ENCODE peak calls at places on chromosomes 1 and 21, in five cellular contexts. K is endodermal cell; R is adrenal gland; Z is mammary epithelial cell; I is CD8-positive, alpha-beta memory T cell. E is an unnamed sample.

GRCh38 chr1:16607433-16607851 is 5.9 kb downstream of the NBPF1 start:
- DNase-seq in R (peak; percentile 22), I (no peak), K (peak; percentile 44), Z (no peak), E (no peak)

GRCh38 chr1:226820935-226821718 is 49.3 kb upstream of the PSEN2 start:
- DNase-seq in Z (peak; percentile 75), K (no peak), I (no peak), R (peak; percentile 93), E (no peak)

GRCh38 chr1:96028071-96028470 is 693.5 kb upstream of the PTBP2 start:
- DNase-seq in R (no peak), I (no peak), K (no peak), Z (no peak), E (no peak)

GRCh38 chr1:165915480-165916395 is 88.3 kb downstream of the UCK2 start:
- DNase-seq in Z (no peak), K (no peak), I (no peak), R (no peak), E (no peak)

GRCh38 chr1:84156210-84156621 is 12.1 kb downstream of the PRKACB start:
- DNase-seq in K (no peak), R (no peak), Z (peak; percentile 80), I (no peak), E (no peak)

GRCh38 chr1:183739640-183740385 is 65.1 kb upstream of the RGL1 start:
- DNase-seq in R (peak; percentile 15), I (no peak), Z (no peak), K (no peak), E (no peak)

GRCh38 chr1:67846538-67846937 is 13.3 kb upstream of the GNG12 start:
- DNase-seq in K (no peak), I (no peak), R (no peak), Z (peak; percentile 94), E (no peak)

GRCh38 chr1:46487818-46488218 is 1.8 kb upstream of the DMBX1 start:
- DNase-seq in I (no peak), K (peak; percentile 88), R (no peak), Z (no peak), E (no peak)

GRCh38 chr1:38326135-38326534 is 279.5 kb upstream of the POU3F1 start:
- DNase-seq in I (no peak), K (no peak), R (no peak), Z (no peak), E (no peak)

GRCh38 chr1:191876631-191877030 is 281.6 kb upstream of the RGS18 start:
- DNase-seq in Z (no peak), K (no peak), R (no peak), I (no peak), E (no peak)

GRCh38 chr1:6099297-6099696 is 53.6 kb downstream of the KCNAB2 start:
- DNase-seq in Z (no peak), I (no peak), K (no peak), R (no peak), E (no peak)

GRCh38 chr21:45434645-45435217 is 29.8 kb downstream of the COL18A1 start:
- DNase-seq in Z (no peak), I (no peak), K (no peak), R (no peak), E (no peak)

GRCh38 chr1:28716336-28716735 is 20.4 kb upstream of the YTHDF2 start:
- DNase-seq in K (no peak), R (no peak), I (no peak), Z (no peak), E (no peak)

GRCh38 chr1:168386949-168387586 is 106.4 kb downstream of the TBX19 start:
- DNase-seq in R (peak; percentile 19), I (peak; percentile 68), K (peak; percentile 87), Z (peak; percentile 94), E (peak; percentile 63)

GRCh38 chr1:9652379-9653194 is 1.1 kb downstream of the PIK3CD start:
- DNase-seq in Z (no peak), I (peak; percentile 89), R (no peak), K (no peak), E (no peak)

GRCh38 chr1:10459185-10459584 is 9.4 kb downstream of the CORT start:
- DNase-seq in K (no peak), I (no peak), R (no peak), Z (peak; percentile 78), E (no peak)

GRCh38 chr21:44360174-44360573 is 6.8 kb downstream of the TRPM2 start:
- DNase-seq in I (no peak), K (no peak), R (no peak), Z (no peak), E (no peak)

GRCh38 chr1:236888126-236888525 is 93.0 kb downstream of the MTR start:
- DNase-seq in R (no peak), K (no peak), I (no peak), Z (no peak), E (no peak)

DNA sequence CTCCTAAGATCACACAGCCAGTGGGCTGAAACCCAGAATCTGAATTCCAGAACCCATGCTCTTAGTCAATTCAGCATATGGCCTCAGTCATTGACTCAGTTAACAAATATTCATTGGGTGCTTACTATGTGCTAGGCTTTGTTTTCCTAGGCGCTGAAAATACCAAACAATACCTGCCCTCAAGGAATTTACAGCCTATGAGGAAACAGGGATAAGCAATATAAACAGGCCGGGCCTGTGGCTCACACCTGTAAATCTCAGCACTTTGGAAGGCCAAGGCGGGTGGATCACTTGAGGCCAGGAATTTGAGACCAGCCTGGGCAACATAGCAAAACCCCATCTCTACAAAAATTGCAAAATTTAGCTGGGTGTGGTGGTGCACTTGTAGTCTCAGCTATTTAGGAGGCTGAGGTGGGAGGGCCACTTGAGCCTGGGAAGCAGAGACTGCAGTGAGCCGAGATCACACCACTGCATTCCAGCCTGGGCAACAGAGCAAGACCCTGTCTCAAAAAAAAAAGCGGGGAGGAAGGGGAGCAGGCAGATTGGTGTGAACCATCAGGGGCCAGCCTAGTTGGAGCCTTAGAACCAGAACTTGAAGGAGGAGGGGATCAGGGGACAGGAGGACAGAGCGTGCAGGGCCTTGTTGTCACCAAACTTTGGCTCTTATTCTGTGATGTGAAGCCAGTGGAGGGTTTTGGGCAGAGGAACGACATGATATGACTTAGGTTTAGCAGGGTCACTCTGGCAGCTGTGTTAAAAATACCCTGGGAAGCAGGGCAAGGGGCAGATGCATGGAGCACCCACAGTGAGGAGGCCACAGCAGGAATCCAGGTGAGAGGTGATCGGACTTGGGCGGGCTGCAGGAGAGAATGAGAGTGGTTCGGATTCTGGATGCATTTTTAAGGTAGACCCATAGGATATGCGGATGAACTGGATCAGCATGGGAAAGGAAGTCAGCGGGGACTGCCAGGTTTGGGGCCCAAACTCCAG is 5.8 kb downstream of the TINAGL1 start:
- DNase-seq in R (no peak), K (peak; percentile 40), I (no peak), Z (peak; percentile 87), E (no peak)
- H3K4me3 ChIP-seq in R (no peak overlapping the region), K (no peak overlapping the region), I (no peak overlapping the region), Z (no peak overlapping the region), E (no peak overlapping the region)

GRCh38 chr1:25544243-25544764 is 898 bp downstream of the LDLRAP1 start:
- DNase-seq in R (no peak), I (no peak), K (peak; percentile 64), Z (no peak), E (no peak)

GRCh38 chr1:25541425-25541824 is 2.0 kb upstream of the LDLRAP1 start:
- DNase-seq in R (no peak), I (no peak), Z (no peak), K (no peak), E (no peak)

GRCh38 chr1:25543425-25544242 is at the start of gene LDLRAP1:
- DNase-seq in I (peak; percentile 59), R (peak; percentile 77), Z (peak; percentile 70), K (peak; percentile 91), E (peak; percentile 66)

GRCh38 chr1:25541889-25542658 is 1.3 kb upstream of the LDLRAP1 start:
- DNase-seq in Z (no peak), R (no peak), K (no peak), I (no peak), E (no peak)

DNA sequence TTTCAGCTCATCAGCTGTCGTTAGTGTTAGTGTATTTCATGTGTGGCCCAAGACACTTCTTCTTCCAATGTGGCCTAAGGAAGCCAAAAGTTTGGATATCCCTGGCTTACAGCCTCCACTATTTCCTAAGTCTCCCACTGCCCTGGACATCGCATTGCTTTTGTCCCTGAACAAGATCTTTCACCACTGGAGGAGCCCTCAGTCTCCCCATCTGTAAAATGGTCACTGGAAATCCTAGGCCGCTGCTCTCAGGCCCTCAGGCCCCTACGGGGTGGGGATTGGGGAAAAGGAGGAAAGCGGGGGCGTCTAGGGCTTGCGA is 341 bp upstream of the LDLRAP1 start:
- DNase-seq in R (no peak), Z (no peak), K (no peak), I (no peak), E (no peak)
- H3K4me3 ChIP-seq in R (peak overlapping the region; percentile 72), Z (no peak overlapping the region), K (peak overlapping the region; percentile 40), I (no peak overlapping the region), E (no peak overlapping the region)

GRCh38 chr1:76870037-76870436 is 2.8 kb downstream of the ST6GALNAC5 start:
- DNase-seq in R (no peak), K (no peak), Z (no peak), I (no peak), E (no peak)
- H3K4me3 ChIP-seq in R (peak overlapping the region; percentile 66), K (no peak overlapping the region), Z (no peak overlapping the region), I (no peak overlapping the region), E (no peak overlapping the region)

GRCh38 chr1:15057834-15058233 is 95.7 kb upstream of the TMEM51 start:
- DNase-seq in K (no peak), I (no peak), Z (no peak), R (no peak), E (no peak)
- H3K4me3 ChIP-seq in K (no peak overlapping the region), I (no peak overlapping the region), Z (no peak overlapping the region), R (no peak overlapping the region), E (no peak overlapping the region)

DNA sequence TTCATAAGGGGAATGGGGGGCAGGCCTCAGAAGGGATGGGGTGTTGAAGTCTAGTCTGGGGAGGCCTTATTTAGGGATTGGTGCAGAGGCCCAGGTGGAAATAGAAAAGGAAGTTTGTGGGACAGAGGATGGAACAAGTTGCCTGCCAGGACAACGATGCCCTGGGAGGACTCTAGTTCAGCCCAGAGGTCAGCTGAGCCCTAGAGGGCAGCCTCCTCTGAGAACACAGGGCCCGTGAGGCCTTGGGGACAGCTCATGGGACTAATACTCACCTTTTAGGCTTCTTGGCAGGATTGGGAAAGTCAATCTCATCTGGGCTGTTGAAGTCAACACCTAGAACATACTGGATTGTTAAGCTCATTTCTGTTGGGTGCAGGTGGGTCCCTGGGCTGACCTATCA is 43.0 kb downstream of the LHX4 start:
- DNase-seq in R (no peak), K (peak; percentile 37), I (no peak), Z (no peak), E (no peak)
- H3K4me3 ChIP-seq in R (no peak overlapping the region), K (no peak overlapping the region), I (no peak overlapping the region), Z (no peak overlapping the region), E (no peak overlapping the region)

E was measured in BE2C.